ENCODE peak calls at places on chromosomes 16 and 17, in nine cellular contexts. M is fibroblast of mammary gland, W is lower leg skin, Y is adrenal gland, C is heart right ventricle, T is coronary artery, J is thyroid gland, H is neural progenitor cell, F is HFFc6. U is an unnamed sample.
A peak's percentile ranks its signal among the peaks of the same experiment; 100 is the strongest.

GRCh38 chr16:85227262-85227923 is 115.1 kb upstream of the CIBAR2 start:
- DNase-seq in Y (no peak), T (no peak), W (no peak), C (no peak), M (no peak), H (no peak), J (no peak), F (no peak), U (no peak)

GRCh38 chr16:89723279-89724250 is 2.2 kb downstream of the ZNF276 start:
- DNase-seq in F (no peak), H (no peak), W (no peak), M (peak; percentile 34), Y (no peak), J (peak; percentile 24), T (no peak), C (peak; percentile 64), U (peak; percentile 78)

GRCh38 chr17:78828470-78829185 is 12.0 kb downstream of the USP36 start:
- DNase-seq in M (peak; percentile 81), C (no peak), J (no peak), H (peak; percentile 24), W (no peak), T (peak; percentile 65), Y (no peak), F (peak; percentile 65), U (no peak)

GRCh38 chr17:32741381-32741780 is 135.5 kb downstream of the MYO1D start:
- DNase-seq in T (no peak), M (peak; percentile 60), W (no peak), J (no peak), H (no peak), F (peak; percentile 51), C (no peak), Y (no peak), U (no peak)

GRCh38 chr17:16282522-16282921 is 65.5 kb downstream of the PIGL start:
- DNase-seq in C (no peak), J (no peak), W (no peak), Y (no peak), H (no peak), M (peak; percentile 90), T (no peak), F (peak; percentile 90), U (no peak)

GRCh38 chr17:82696916-82697807 is 1.3 kb downstream of the RAB40B start:
- DNase-seq in J (peak; percentile 9), W (no peak), C (no peak), T (no peak), Y (no peak), H (peak; percentile 38), F (no peak), M (no peak), U (no peak)

GRCh38 chr16:86562356-86562755 is 4.3 kb upstream of the FOXC2 start:
- DNase-seq in H (no peak), T (no peak), F (no peak), C (no peak), W (no peak), Y (no peak), J (no peak), M (no peak), U (no peak)

GRCh38 chr17:64632606-64633005 is 29.5 kb downstream of the SMURF2 start:
- DNase-seq in C (no peak), T (no peak), J (no peak), H (no peak), W (no peak), M (peak; percentile 70), F (no peak), Y (no peak), U (no peak)

GRCh38 chr16:383326-384020 is 1.7 kb upstream of the PGAP6 start:
- DNase-seq in J (peak; percentile 91), H (peak; percentile 67), W (no peak), C (peak; percentile 17), T (no peak), Y (peak; percentile 66), M (no peak), F (no peak), U (peak; percentile 51)

GRCh38 chr17:14080847-14081251 is 11.5 kb downstream of the COX10 start:
- DNase-seq in M (peak; percentile 53), W (no peak), F (peak; percentile 15), T (no peak), H (no peak), J (no peak), C (no peak), Y (no peak), U (no peak)

GRCh38 chr16:54936086-54936978 is 5.7 kb downstream of the IRX5 start:
- DNase-seq in W (no peak), M (peak; percentile 57), Y (no peak), J (no peak), F (peak; percentile 37), T (no peak), C (peak; percentile 35), H (peak; percentile 89), U (no peak)

GRCh38 chr17:72338847-72339790 is 218.3 kb downstream of the SOX9 start:
- DNase-seq in C (no peak), T (no peak), F (peak; percentile 96), W (no peak), Y (peak; percentile 32), M (peak; percentile 87), J (peak; percentile 9), H (no peak), U (no peak)

GRCh38 chr16:10405386-10405939 is 19.6 kb downstream of the ATF7IP2 start:
- DNase-seq in J (no peak), C (no peak), W (no peak), H (no peak), T (no peak), F (no peak), M (no peak), Y (peak; percentile 40), U (no peak)

GRCh38 chr17:69574257-69575197 is 160.0 kb downstream of the MAP2K6 start:
- DNase-seq in F (peak; percentile 53), J (no peak), Y (no peak), T (no peak), W (no peak), M (peak; percentile 41), H (peak; percentile 22), C (no peak), U (no peak)

GRCh38 chr17:16251043-16251442 is 34.0 kb downstream of the PIGL start:
- DNase-seq in W (no peak), F (no peak), J (no peak), Y (no peak), T (no peak), C (no peak), H (no peak), M (no peak), U (no peak)

GRCh38 chr17:2421315-2422147 is 20.7 kb upstream of the MNT start:
- DNase-seq in W (no peak), Y (peak; percentile 80), J (peak; percentile 70), F (no peak), M (peak; percentile 33), H (peak; percentile 35), T (no peak), C (no peak), U (no peak)
- TF ChIP-seq CTCF in W (no peak), Y (peak; percentile 47), J (no peak), F (peak; percentile 44), M (peak; percentile 17), H (peak; percentile 35), T (no peak), C (peak; percentile 15), U (no peak)

DNA sequence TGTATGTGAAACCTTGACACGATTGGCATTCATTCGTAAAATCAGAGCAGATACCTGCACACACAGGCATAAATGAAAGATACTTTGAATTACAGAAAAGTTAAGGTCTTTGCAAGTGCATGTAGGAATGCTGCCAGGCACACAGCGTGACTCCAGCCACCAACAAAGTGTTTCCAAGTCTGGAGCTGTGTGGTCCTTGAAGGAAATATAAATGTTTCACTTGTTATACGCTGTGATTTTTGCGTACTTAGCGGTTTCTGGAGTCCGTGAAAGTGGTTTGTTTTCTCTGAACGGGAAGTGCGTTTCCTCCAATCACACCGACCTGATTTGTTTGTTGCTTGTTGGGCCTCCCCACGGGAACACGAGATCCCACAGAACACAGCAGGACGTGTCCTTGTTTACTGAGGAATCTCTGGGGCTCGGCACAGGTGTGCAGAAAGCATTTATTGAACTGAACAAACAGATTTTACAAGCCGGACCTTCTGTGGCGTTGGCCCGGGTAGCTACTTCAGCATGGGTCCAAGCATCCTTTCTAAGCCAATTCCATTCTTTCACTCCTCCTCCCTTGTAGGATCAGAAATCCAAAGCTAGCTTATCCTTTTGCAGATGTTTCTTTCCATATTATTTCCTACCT is 44.5 kb downstream of the ABAT start:
- DNase-seq in F (no peak), Y (no peak), T (no peak), M (no peak), C (no peak), H (no peak), W (no peak), J (peak; percentile 66), U (no peak)
- TF ChIP-seq CTCF in F (no peak), Y (no peak), T (no peak), M (no peak), C (no peak), H (no peak), W (no peak), J (no peak), U (no peak)

GRCh38 chr16:56743840-56744239 is 13.9 kb downstream of the NUP93 start:
- DNase-seq in C (no peak), T (no peak), M (peak; percentile 66), Y (peak; percentile 92), J (peak; percentile 71), W (peak; percentile 35), H (no peak), F (peak; percentile 94), U (no peak)
- TF ChIP-seq CTCF in C (peak; percentile 14), T (no peak), M (no peak), Y (peak; percentile 18), J (no peak), W (no peak), H (no peak), F (no peak), U (no peak)

GRCh38 chr17:19262650-19263620 is 25.8 kb downstream of the EPN2 start:
- DNase-seq in C (no peak), W (no peak), H (no peak), T (no peak), M (peak; percentile 73), F (peak; percentile 36), Y (no peak), J (peak; percentile 54), U (no peak)

GRCh38 chr17:19264277-19264676 is 27.1 kb downstream of the EPN2 start:
- DNase-seq in J (peak; percentile 40), M (no peak), H (no peak), Y (no peak), W (no peak), F (no peak), T (no peak), C (no peak), U (no peak)

GRCh38 chr17:19263621-19264010 is 26.4 kb downstream of the EPN2 start:
- DNase-seq in T (no peak), F (peak; percentile 68), M (peak; percentile 77), J (no peak), C (no peak), W (no peak), H (no peak), Y (peak; percentile 92), U (no peak)

GRCh38 chr17:19258371-19258770 is 21.2 kb downstream of the EPN2 start:
- DNase-seq in H (no peak), W (no peak), C (no peak), F (no peak), J (no peak), M (no peak), Y (no peak), T (no peak), U (no peak)

DNA sequence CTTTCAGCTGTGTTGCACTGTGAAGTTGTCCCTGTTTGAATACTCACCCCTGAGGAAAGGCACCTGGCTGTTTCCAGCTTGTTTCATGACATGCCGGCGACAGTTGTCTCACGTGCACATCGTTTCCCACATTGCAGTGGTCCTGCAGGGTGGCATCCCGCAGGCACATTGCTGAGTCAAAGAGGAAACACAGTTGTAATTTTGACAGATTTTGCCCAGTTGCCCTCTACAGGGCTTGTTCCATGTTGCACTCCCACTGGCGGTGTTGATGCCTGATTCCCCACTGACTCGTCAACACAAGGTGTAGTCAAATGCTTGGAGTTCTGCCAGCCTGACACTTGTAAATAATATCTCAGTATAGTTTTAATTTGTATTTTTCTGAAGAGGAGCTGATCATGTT is 23.8 kb downstream of the EPN2 start:
- DNase-seq in C (no peak), W (no peak), F (no peak), M (no peak), J (no peak), H (peak; percentile 17), Y (no peak), T (no peak), U (no peak)
- TF ChIP-seq CTCF in C (peak; percentile 9), W (no peak), F (peak; percentile 29), M (no peak), J (no peak), H (no peak), Y (peak; percentile 4), T (no peak), U (no peak)